ENCODE peak calls at places on chromosomes 7 and 10, in four cellular contexts. N is stimulated activated CD4-positive, alpha-beta T cell treated with anti-CD3 and anti-CD28 coated beads, Interleukin-4, amount 100 ng/mL, for 1 hour; B is activated CD4-positive, alpha-beta T cell treated with anti-CD3 and anti-CD28 coated beads, Interleukin-2, amount 50 U/mL, for 4 hours; U is naive B cell. Q is an unnamed sample.

GRCh38 chr10:1101946-1102345 is 45.8 kb downstream of the WDR37 start:
- DNase-seq in N (no peak), B (no peak), U (no peak), Q (no peak)

GRCh38 chr10:71783917-71784678 is 10.8 kb upstream of the VSIR start:
- DNase-seq in N (no peak), B (no peak), U (no peak), Q (no peak)

GRCh38 chr10:61153766-61154165 is 209.8 kb upstream of the RHOBTB1 start:
- DNase-seq in N (no peak), B (no peak), U (no peak), Q (no peak)

GRCh38 chr7:158868754-158869410 is 12.5 kb downstream of the DYNC2I1 start:
- DNase-seq in N (no peak), B (no peak), U (no peak), Q (no peak)

GRCh38 chr10:79443338-79444242 is 1.8 kb downstream of the ZCCHC24 start:
- DNase-seq in N (no peak), B (no peak), U (no peak), Q (no peak)

GRCh38 chr10:9188022-9188810 is 1133.7 kb downstream of the GATA3 start:
- DNase-seq in N (no peak), B (no peak), U (no peak), Q (no peak)

GRCh38 chr7:134694299-134694698 is 47.6 kb downstream of the BPGM start:
- DNase-seq in N (no peak), B (no peak), U (no peak), Q (no peak)

GRCh38 chr10:122715576-122715975 is 15.9 kb upstream of the C10orf120 start:
- DNase-seq in N (no peak), B (no peak), U (no peak), Q (no peak)

Q was measured in GF-D8.